ENCODE peak calls at places on chromosomes 2 and 18, in six cellular contexts. O is A549, Y is esophagus squamous epithelium, W is stomach, S is right lobe of liver, M is ovary. E is an unnamed sample. For H3K4me1, the result is how much of the 10 kb centered on the place peaks cover.

GRCh38 chr2:220259656-220260055 is 632.2 kb downstream of the SLC4A3 start:
- DNase-seq in O (no peak), S (no peak), W (no peak), M (no peak), Y (no peak), E (no peak)

GRCh38 chr2:48589170-48589767 is 28.4 kb upstream of the GTF2A1L start:
- DNase-seq in W (no peak), O (peak), S (peak), Y (no peak), M (peak), E (peak)

GRCh38 chr2:199443589-199444130 is 14.1 kb downstream of the SATB2 start:
- DNase-seq in S (no peak), O (no peak), W (no peak), M (no peak), Y (no peak), E (no peak)

GRCh38 chr18:67217551-67218166 is 298.9 kb downstream of the DSEL start:
- DNase-seq in Y (no peak), S (no peak), O (peak), W (peak), M (peak), E (peak)

GRCh38 chr18:3012306-3012919 is 531 bp downstream of the LPIN2 start:
- DNase-seq in Y (no peak), S (peak), M (peak), W (peak), O (peak), E (peak)

GRCh38 chr2:237482485-237482884 is 4.6 kb upstream of the MLPH start:
- DNase-seq in O (peak), Y (no peak), S (peak), M (peak), W (peak), E (peak)

GRCh38 chr2:61720911-61721310 is 132.9 kb downstream of the FAM161A start:
- DNase-seq in M (no peak), S (no peak), Y (no peak), W (no peak), O (no peak), E (no peak)

GRCh38 chr2:37389984-37390765 is 45.7 kb downstream of the QPCT start:
- DNase-seq in Y (no peak), M (no peak), S (no peak), W (no peak), O (peak), E (no peak)

GRCh38 chr2:235779444-235779896 is 285.6 kb downstream of the AGAP1 start:
- DNase-seq in O (peak), M (peak), W (peak), S (peak), Y (no peak), E (peak)

GRCh38 chr2:150485114-150485870 is 2.2 kb downstream of the RND3 start:
- DNase-seq in M (peak), Y (no peak), O (peak), S (peak), W (peak), E (peak)

GRCh38 chr2:19796036-19796703 is 105.6 kb downstream of the TTC32 start:
- DNase-seq in S (no peak), O (no peak), Y (no peak), M (no peak), W (no peak), E (no peak)

GRCh38 chr2:96977631-96978195 is 8.7 kb downstream of the FAM178B start:
- DNase-seq in Y (no peak), M (no peak), S (no peak), W (no peak), O (peak), E (peak)

DNA sequence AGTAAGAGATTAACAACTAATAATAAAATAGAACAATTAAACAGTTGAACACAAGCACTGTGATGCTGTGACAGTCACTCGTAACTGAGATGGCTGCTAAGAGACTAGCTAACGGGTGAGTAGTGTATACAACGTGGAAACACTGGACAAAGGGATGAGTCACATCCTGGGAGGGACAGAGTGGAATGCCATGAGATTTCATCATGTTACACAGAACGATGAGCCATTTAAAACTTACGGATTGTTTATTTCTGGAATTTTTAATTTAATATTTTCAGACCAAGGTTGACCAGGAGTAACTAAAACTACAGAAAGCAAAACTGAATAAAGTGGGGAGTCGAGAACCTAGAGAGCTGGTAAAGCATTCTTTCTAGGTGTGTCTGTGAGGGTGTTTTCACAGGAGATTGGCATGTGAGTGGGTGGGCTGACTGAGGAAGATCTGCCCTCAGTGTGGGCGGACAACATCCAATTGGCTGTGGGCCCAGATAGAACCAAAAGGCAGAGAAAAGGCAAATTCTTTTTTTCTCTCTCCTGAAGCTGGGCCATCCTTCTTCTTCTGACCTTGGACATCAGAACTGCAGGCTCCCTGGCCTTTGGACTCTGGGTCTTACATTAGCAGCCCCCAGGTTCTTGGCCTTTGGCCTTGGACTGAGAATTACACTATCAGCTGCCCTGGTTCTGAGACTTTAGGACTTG is 14.6 kb downstream of the TMSB10 start:
- DNase-seq in O (peak), Y (no peak), S (peak), M (peak), W (no peak), E (no peak)
- TF ChIP-seq POLR2A in O (no peak), Y (no peak), S (no peak), M (no peak), W (no peak), E (peak)

GRCh38 chr2:240371461-240372000 is 63.9 kb upstream of the GPC1 start:
- DNase-seq in M (no peak), S (no peak), W (no peak), Y (no peak), O (no peak), E (no peak)
- H3K4me1 ChIP-seq in M (under half), S (under half), W (under half), Y (under half), O (half or more), E (under half)

DNA sequence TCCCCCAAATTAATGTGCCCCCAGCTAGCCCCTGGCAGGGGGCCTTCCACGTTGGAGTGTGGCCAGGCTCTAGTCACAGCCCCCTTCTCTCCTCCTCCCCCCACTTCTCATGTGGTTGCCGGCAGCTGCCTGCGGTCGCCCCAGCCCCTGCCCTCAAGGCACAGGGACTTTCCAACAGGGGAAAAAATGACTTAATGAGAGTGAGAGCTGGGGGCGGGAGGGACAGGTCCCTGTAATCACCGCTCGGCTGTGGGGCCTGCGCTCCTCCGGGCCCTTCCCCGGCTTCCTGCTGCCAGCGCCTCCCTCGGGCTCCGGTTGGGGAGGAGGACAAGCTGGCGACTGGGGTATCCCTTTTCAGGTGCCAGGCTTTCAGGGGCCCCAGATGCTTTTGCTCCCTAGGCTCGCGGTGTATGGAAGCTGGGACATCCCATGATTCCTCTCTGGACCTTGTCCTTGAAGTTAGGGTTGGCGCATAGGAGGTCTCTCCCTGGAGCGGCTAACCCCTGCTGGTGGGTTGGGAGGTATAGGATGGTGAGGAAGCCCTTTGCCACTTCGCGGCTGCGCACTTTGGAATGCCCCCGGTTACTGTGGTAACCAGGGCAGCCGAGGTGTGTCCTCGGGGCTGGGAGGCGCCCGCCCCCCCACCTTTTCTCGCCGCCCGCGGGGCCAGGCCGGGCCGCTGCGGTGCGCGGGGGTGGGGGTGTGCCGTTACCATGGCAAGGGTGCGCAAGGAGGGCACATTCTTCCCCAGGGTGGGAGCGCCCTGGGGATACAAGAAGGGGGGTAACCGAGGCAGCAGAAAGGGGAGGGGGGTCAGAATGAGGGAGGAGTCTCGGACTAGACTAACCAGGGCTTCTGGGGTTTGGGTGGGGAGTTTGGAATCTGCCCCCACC is 16.1 kb downstream of the WNT10A start:
- DNase-seq in W (peak), S (no peak), Y (no peak), O (no peak), M (peak), E (no peak)
- TF ChIP-seq POLR2A in W (no peak), S (no peak), Y (no peak), O (no peak), M (no peak), E (no peak)

DNA sequence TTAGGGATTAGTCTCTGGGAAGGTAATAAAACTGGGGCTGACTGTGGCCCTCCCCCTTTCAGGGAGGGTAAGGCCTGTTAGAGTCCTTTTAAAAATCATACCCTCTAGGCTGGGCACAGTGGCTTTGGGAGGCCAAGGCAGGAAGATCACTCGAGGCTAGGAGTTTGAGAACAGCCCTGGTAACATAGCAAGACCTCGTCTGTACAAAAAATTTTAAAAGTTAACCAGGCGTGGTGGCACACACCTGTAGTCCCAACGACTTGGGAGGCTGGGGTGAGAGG is 118.7 kb downstream of the STPG4 start:
- DNase-seq in O (no peak), W (no peak), Y (no peak), S (no peak), M (no peak), E (no peak)
- H3K4me1 ChIP-seq in O (half or more), W (half or more), Y (half or more), S (half or more), M (under half), E (half or more)

E was measured in thyroid gland.